ENCODE peak calls at places on chromosomes 13 and 19, in four cellular contexts. One of them, this sample, is unnamed.

GRCh38 chr19:37817180-37817911 is 38.0 kb upstream of the ZNF573 start:
- DNase-seq in body of pancreas: peak
- DNase-seq in ovary: peak
- DNase-seq in uterus: peak
- DNase-seq in this sample: peak

GRCh38 chr19:2524840-2525723 is 49.2 kb downstream of the GADD45B start:
- DNase-seq in body of pancreas: no peak
- DNase-seq in ovary: no peak
- DNase-seq in uterus: no peak
- DNase-seq in this sample: no peak

GRCh38 chr19:50206191-50206590 is 2.8 kb downstream of the MYH14 start:
- DNase-seq in body of pancreas: no peak
- DNase-seq in ovary: no peak
- DNase-seq in uterus: no peak
- DNase-seq in this sample: no peak

GRCh38 chr13:23372264-23372905 is 61.1 kb downstream of the SACS start:
- DNase-seq in body of pancreas: no peak
- DNase-seq in ovary: no peak
- DNase-seq in uterus: no peak
- DNase-seq in this sample: no peak

GRCh38 chr13:30142502-30143211 is 164.7 kb downstream of the KATNAL1 start:
- DNase-seq in body of pancreas: peak
- DNase-seq in ovary: peak
- DNase-seq in uterus: peak
- DNase-seq in this sample: peak

GRCh38 chr13:110561335-110562033 is at the start of gene RAB20:
- DNase-seq in body of pancreas: peak
- DNase-seq in ovary: peak
- DNase-seq in uterus: peak
- DNase-seq in this sample: peak

GRCh38 chr13:31860002-31860401 is 120.7 kb downstream of the RXFP2 start:
- DNase-seq in body of pancreas: no peak
- DNase-seq in ovary: peak
- DNase-seq in uterus: no peak
- DNase-seq in this sample: no peak

GRCh38 chr19:16143399-16144215 is at the start of gene HSH2D:
- DNase-seq in body of pancreas: peak
- DNase-seq in ovary: no peak
- DNase-seq in uterus: no peak
- DNase-seq in this sample: no peak

GRCh38 chr19:39497850-39498261 is 891 bp upstream of the DLL3 start:
- DNase-seq in body of pancreas: no peak
- DNase-seq in ovary: peak
- DNase-seq in uterus: no peak
- DNase-seq in this sample: no peak

GRCh38 chr19:46639356-46640061 is 3.5 kb upstream of the GNG8 start:
- DNase-seq in body of pancreas: no peak
- DNase-seq in ovary: peak
- DNase-seq in uterus: peak
- DNase-seq in this sample: no peak

GRCh38 chr13:24063281-24063851 is 97.2 kb upstream of the SPATA13 start:
- DNase-seq in body of pancreas: no peak
- DNase-seq in ovary: peak
- DNase-seq in uterus: peak
- DNase-seq in this sample: no peak

GRCh38 chr13:103839460-103839859 is 773.2 kb upstream of the SLC10A2 start:
- DNase-seq in body of pancreas: no peak
- DNase-seq in ovary: no peak
- DNase-seq in uterus: no peak
- DNase-seq in this sample: no peak

GRCh38 chr19:10748924-10749434 is 31.1 kb downstream of the DNM2 start:
- DNase-seq in body of pancreas: peak
- DNase-seq in ovary: no peak
- DNase-seq in uterus: no peak
- DNase-seq in this sample: no peak

GRCh38 chr19:32646556-32646955 is 28.4 kb downstream of the ANKRD27 start:
- DNase-seq in body of pancreas: no peak
- DNase-seq in ovary: no peak
- DNase-seq in uterus: no peak
- DNase-seq in this sample: no peak

GRCh38 chr19:17513801-17514200 is 2.4 kb downstream of the PGLS start:
- DNase-seq in body of pancreas: no peak
- DNase-seq in ovary: no peak
- DNase-seq in uterus: no peak
- DNase-seq in this sample: no peak

GRCh38 chr19:17510220-17510993 is 1.0 kb upstream of the PGLS start:
- DNase-seq in body of pancreas: no peak
- DNase-seq in ovary: no peak
- DNase-seq in uterus: no peak
- DNase-seq in this sample: no peak

GRCh38 chr19:17512574-17512939 is 1.1 kb downstream of the PGLS start:
- DNase-seq in body of pancreas: no peak
- DNase-seq in ovary: no peak
- DNase-seq in uterus: no peak
- DNase-seq in this sample: no peak

GRCh38 chr19:17515408-17516149 is 4.1 kb downstream of the PGLS start:
- DNase-seq in body of pancreas: no peak
- DNase-seq in ovary: no peak
- DNase-seq in uterus: no peak
- DNase-seq in this sample: no peak

GRCh38 chr19:17511724-17512573 is 500 bp downstream of the PGLS start:
- DNase-seq in body of pancreas: peak
- DNase-seq in ovary: peak
- DNase-seq in uterus: peak
- DNase-seq in this sample: peak
- TF ChIP-seq POLR2A in body of pancreas: peak
- TF ChIP-seq POLR2A in ovary: peak
- TF ChIP-seq POLR2A in uterus: peak
- TF ChIP-seq POLR2A in this sample: peak

GRCh38 chr13:36616706-36617105 is 57.1 kb upstream of the SERTM1 start:
- DNase-seq in body of pancreas: no peak
- DNase-seq in ovary: no peak
- DNase-seq in uterus: no peak
- DNase-seq in this sample: no peak

GRCh38 chr13:36608474-36608873 is 65.3 kb upstream of the SERTM1 start:
- DNase-seq in body of pancreas: no peak
- DNase-seq in ovary: no peak
- DNase-seq in uterus: no peak
- DNase-seq in this sample: no peak

DNA sequence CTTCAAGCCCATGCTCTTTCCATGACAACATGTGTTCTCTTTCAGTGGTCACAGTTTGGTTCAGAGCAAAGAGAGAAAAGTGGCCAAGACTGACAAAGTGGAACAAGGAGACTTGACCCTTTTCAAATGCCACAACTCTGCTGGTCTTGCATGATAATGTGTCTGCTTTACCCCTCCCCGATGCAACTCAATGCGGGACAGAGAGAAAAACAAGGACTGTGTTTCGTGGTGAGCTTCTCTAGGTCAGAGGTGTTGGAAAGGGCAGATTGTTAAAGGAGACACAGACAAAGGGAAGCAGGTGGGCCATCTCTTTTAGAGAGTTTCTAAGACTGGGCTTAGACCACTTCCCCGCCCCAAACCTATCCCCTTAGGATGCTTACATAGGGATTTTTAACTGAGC is 61.6 kb upstream of the SERTM1 start:
- DNase-seq in body of pancreas: no peak
- DNase-seq in ovary: no peak
- DNase-seq in uterus: no peak
- DNase-seq in this sample: no peak
- TF ChIP-seq POLR2A in body of pancreas: no peak
- TF ChIP-seq POLR2A in ovary: no peak
- TF ChIP-seq POLR2A in uterus: no peak
- TF ChIP-seq POLR2A in this sample: no peak

DNA sequence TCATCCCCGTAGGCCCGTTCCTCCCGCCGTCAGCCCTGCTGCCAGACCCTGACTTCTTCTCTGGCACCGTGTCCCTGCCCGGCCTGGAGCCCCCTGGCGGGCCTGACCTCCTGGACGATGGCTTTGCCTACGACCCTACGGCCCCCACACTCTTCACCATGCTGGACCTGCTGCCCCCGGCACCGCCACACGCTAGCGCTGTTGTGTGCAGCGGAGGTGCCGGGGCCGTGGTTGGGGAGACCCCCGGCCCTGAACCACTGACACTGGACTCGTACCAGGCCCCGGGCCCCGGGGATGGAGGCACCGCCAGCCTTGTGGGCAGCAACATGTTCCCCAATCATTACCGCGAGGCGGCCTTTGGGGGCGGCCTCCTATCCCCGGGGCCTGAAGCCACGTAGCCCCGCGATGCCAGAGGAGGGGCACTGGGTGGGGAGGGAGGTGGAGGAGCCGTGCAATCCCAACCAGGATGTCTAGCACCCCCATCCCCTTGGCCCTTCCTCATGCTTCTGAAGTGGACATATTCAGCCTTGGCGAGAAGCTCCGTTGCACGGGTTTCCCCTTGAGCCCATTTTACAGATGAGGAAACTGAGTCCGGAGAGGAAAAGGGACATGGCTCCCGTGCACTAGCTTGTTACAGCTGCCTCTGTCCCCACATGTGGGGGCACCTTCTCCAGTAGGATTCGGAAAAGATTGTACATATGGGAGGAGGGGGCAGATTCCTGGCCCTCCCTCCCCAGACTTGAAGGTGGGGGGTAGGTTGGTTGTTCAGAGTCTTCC is 1.3 kb upstream of the CLASRP start:
- DNase-seq in body of pancreas: no peak
- DNase-seq in ovary: peak
- DNase-seq in uterus: no peak
- DNase-seq in this sample: no peak
- TF ChIP-seq POLR2A in body of pancreas: no peak
- TF ChIP-seq POLR2A in ovary: no peak
- TF ChIP-seq POLR2A in uterus: no peak
- TF ChIP-seq POLR2A in this sample: no peak

GRCh38 chr19:3699071-3699740 is 1.1 kb downstream of the PIP5K1C start:
- DNase-seq in body of pancreas: peak
- DNase-seq in ovary: peak
- DNase-seq in uterus: peak
- DNase-seq in this sample: peak
- TF ChIP-seq POLR2A in body of pancreas: peak
- TF ChIP-seq POLR2A in ovary: no peak
- TF ChIP-seq POLR2A in uterus: peak
- TF ChIP-seq POLR2A in this sample: peak

DNA sequence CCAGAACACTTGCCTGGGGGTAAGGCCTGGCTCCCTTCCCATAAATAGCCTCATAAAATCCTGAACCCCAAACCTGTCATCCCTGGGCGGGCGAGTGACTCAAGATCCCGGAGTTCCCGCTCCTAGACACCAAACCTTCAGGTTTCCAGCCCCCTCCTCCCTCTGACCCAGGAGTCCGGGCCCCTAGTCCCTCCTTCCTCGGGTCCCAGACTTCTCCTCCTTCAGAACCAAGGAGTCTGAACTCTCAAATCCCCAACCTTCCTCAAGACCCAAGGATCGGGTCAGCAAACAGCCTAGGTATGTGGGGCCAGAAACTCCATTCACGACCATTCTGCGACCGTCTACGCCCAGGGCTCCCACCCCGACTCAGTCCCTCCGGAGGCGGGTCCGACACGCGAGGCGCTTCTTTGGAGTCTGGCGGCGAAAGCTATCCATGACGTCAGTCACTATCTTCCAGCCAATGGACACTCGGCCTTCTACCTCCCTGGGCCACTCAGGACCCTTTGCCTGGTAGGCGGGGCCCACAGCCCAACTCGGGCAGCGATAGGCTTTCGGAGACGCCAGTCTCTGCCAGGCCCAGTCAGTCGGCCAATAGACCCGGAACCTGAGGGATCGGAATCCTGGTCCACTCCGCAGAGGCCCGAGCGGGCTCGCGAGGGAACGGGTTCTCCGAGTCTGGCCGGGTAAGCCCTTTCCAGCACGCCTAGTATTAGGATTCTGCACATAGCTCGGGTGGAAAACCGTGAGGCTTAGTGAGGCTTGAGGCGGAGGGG is 6.6 kb upstream of the CNFN start:
- DNase-seq in body of pancreas: peak
- DNase-seq in ovary: peak
- DNase-seq in uterus: peak
- DNase-seq in this sample: peak
- TF ChIP-seq POLR2A in body of pancreas: peak
- TF ChIP-seq POLR2A in ovary: peak
- TF ChIP-seq POLR2A in uterus: peak
- TF ChIP-seq POLR2A in this sample: peak